ENCODE peak calls at places on chromosomes 5 and 9, in ten cellular contexts. X, L, H, O, F, T, N, C, Q and D are unnamed samples.
A peak's percentile ranks its signal among the peaks of the same experiment; 100 is the strongest.

GRCh38 chr5:54278031-54278830 is 32.1 kb downstream of the ARL15 start:
- DNase-seq in F (peak; percentile 67), Q (no peak), L (no peak), O (peak; percentile 22), C (no peak), N (peak; percentile 13), T (no peak), H (no peak), X (no peak), D (no peak)

GRCh38 chr5:172455087-172455381 is 709 bp upstream of the SH3PXD2B start:
- DNase-seq in C (no peak), T (no peak), N (no peak), O (no peak), L (peak; percentile 29), F (no peak), Q (no peak), H (no peak), X (no peak), D (no peak)

GRCh38 chr5:171736976-171737848 is 48.4 kb upstream of the SMIM23 start:
- DNase-seq in F (peak; percentile 43), O (peak; percentile 39), N (peak; percentile 53), C (no peak), T (peak; percentile 75), H (peak; percentile 60), Q (peak; percentile 14), X (no peak), L (no peak), D (no peak)

GRCh38 chr5:133924221-133924920 is 44.1 kb downstream of the C5orf15 start:
- DNase-seq in C (no peak), L (no peak), T (no peak), H (no peak), O (peak; percentile 30), X (no peak), Q (no peak), F (no peak), N (peak; percentile 21), D (no peak)

GRCh38 chr5:130912088-130912487 is 253.0 kb downstream of the HINT1 start:
- DNase-seq in H (no peak), N (peak; percentile 5), T (no peak), X (no peak), O (peak; percentile 0), C (no peak), L (no peak), Q (peak; percentile 5), F (no peak), D (no peak)

GRCh38 chr5:142095651-142096330 is 12.8 kb upstream of the NDFIP1 start:
- DNase-seq in X (peak; percentile 28), C (no peak), L (no peak), H (no peak), T (no peak), Q (no peak), N (no peak), O (no peak), F (peak; percentile 35), D (no peak)

GRCh38 chr5:159854916-159855315 is 61.4 kb upstream of the ADRA1B start:
- DNase-seq in F (no peak), T (no peak), O (peak; percentile 15), N (no peak), C (no peak), H (no peak), X (no peak), Q (peak; percentile 67), L (no peak), D (no peak)

GRCh38 chr9:8489845-8490244 is 690.3 kb upstream of the DMAC1 start:
- DNase-seq in L (no peak), X (no peak), N (no peak), O (no peak), Q (no peak), T (no peak), H (no peak), F (no peak), C (no peak), D (no peak)

GRCh38 chr5:139847790-139848507 is 52.3 kb downstream of the PSD2 start:
- DNase-seq in O (peak; percentile 52), F (no peak), T (peak; percentile 75), H (peak; percentile 55), L (peak; percentile 71), Q (no peak), C (peak; percentile 60), X (peak; percentile 78), N (peak; percentile 28), D (peak; percentile 83)

GRCh38 chr9:94445846-94446245 is 109.0 kb upstream of the PCAT7 start:
- DNase-seq in T (no peak), O (no peak), F (no peak), Q (no peak), X (no peak), N (no peak), L (no peak), C (no peak), H (no peak), D (no peak)

GRCh38 chr5:96823900-96824351 is 16.2 kb upstream of the ERAP1 start:
- DNase-seq in L (peak; percentile 60), N (peak; percentile 63), Q (peak; percentile 73), X (peak; percentile 41), C (peak; percentile 23), F (peak; percentile 32), T (no peak), H (peak; percentile 46), O (peak; percentile 55), D (no peak)

GRCh38 chr5:167987490-167988270 is 303.8 kb upstream of the WWC1 start:
- DNase-seq in N (no peak), Q (no peak), T (no peak), L (no peak), C (no peak), X (no peak), O (no peak), F (no peak), H (no peak), D (no peak)

DNA sequence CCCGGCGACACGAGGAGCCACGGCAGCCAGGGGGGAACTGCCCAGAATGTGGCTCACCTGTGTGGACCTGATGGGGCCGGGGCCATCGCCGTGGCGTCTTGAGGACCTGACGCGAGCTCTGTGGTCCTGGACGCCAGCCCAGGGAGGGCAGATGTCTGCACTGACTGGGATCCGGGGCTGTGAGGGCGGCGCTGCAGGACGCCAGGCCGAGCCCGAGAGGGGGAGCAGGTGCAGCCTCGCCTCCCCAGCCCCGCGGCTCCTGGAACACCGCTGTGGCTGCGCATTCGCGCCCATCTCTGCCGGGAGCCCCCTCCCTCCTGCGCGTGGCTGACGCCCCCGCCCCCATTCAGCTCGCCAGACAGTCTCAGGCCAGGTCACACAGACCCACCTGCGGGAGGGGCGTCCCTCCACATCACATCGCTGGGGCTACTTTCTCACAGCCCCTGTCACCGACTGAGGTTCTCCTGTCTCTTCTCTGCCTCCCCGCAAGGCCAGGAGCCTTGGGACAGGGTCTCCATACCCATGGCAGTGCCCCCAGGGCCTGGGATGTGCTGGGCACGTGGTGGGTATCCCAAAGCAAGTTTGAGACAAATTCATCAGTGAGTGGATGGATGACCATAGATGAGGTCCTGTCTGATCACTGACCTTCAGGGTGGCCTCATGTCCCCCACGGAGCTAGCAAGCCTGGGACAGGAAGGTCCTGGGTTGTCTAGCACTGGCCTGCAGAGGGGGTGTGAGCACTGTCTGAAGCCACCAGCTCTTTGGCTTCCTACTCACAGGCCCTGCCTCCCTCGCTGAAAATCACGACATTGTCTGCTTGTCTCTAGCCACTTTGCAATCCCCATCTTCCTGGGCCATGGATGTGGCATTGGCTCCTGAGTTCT is 47.3 kb downstream of the RASGEF1C start:
- DNase-seq in O (no peak), C (no peak), X (no peak), T (no peak), N (no peak), Q (peak; percentile 10), F (peak; percentile 10), L (no peak), H (peak; percentile 33), D (no peak)
- TF ChIP-seq CTCF in O (peak; percentile 4), C (no peak), X (no peak), T (no peak), N (peak; percentile 24), Q (peak; percentile 20), F (no peak), L (no peak), H (peak; percentile 21), D (no peak)

DNA sequence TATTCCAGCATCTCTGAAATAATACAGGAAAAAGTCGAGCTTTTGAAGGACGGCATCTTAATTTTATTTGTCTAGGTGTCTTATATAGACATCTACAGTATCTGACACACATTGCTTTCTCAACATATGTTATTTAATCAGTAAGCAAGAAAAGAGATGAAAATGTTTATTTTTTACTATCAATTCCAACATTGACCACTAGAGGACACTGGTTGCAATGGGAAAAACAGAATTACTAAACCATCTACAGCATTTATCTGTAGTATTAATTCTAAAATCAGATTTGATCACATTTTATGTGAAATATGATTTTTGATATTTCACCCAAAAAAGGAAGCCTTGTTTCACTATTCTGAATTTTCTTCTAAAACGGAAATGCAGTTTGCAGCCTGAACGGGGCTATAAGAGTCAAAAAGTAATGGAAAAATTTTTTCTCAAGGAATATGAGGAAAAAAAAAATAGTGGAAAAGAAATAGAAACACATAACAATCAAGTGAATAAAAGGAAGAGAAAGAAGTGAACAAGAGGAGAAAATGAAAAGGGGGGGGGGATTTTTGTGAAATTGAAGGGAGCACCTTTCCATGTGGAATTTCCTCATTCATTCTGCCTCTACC is 98.6 kb downstream of the OSTF1 start:
- DNase-seq in L (peak; percentile 65), H (no peak), T (no peak), Q (peak; percentile 53), O (peak; percentile 45), X (no peak), F (no peak), C (peak; percentile 13), N (peak; percentile 41), D (no peak)
- TF ChIP-seq CTCF in L (peak; percentile 51), H (peak; percentile 96), T (peak; percentile 75), Q (peak; percentile 76), O (peak; percentile 80), X (no peak), F (peak; percentile 74), C (peak; percentile 60), N (peak; percentile 79), D (peak; percentile 94)

DNA sequence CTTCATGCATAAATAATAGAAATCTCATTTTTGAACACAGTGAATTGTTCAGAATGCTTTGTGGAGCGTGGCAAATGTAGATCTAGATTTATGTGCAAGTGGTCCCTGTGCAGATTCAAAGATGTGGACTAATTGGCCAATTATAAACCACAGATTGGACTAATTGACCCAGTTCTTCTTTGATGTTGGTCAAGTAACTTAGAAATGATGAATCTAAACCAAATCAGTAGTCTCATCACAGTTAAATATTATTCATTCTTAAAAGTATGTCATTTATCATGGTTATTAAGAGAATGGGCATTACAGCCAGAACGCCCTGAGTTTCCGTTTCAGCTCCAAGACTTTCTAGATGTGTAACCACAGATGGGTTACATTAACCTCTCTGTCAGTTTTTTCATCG is 11.7 kb upstream of the PDE4D start:
- DNase-seq in T (no peak), F (no peak), L (no peak), C (no peak), N (no peak), H (no peak), Q (no peak), O (no peak), X (no peak), D (no peak)
- TF ChIP-seq CTCF in T (no peak), F (no peak), L (no peak), C (no peak), N (no peak), H (no peak), Q (no peak), O (no peak), X (no peak), D (no peak)

DNA sequence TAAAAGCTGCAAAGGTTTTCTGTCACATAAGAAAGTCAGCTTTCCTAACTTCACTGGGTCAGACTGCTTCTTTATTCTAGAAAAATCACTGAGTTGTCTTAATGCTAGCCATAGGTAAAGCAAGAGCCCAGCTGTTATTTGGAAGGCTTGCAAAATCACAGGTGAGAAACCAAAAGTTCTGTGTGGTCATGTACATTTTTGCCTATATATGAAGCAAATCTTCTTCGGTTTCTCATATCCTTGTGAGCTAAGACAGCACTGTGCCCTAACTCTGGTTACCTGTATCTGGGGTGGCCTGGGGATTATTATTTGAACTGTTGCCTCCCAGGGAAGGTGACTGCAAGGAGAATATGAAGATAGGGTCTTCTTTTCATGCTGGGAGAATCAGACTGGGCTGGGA is 444.9 kb upstream of the CLINT1 start:
- DNase-seq in C (no peak), X (no peak), H (no peak), L (no peak), Q (no peak), N (no peak), F (no peak), T (no peak), O (no peak), D (no peak)
- TF ChIP-seq CTCF in C (no peak), X (no peak), H (no peak), L (no peak), Q (no peak), N (no peak), F (no peak), T (no peak), O (no peak), D (no peak)